ENCODE peak calls at places on chromosomes 2 and 18, in four cellular contexts. G, C, J and Q are unnamed samples.

GRCh38 chr18:75269140-75269676 is 58.6 kb downstream of the TSHZ1 start:
- DNase-seq in C (no peak), G (no peak), J (no peak), Q (no peak)

GRCh38 chr2:239262484-239263230 is 138.2 kb downstream of the HDAC4 start:
- DNase-seq in J (no peak), C (no peak), G (no peak), Q (no peak)

GRCh38 chr2:220779918-220780317 is 792.2 kb downstream of the EPHA4 start:
- DNase-seq in C (no peak), J (peak), G (no peak), Q (peak)

GRCh38 chr2:161417428-161418274 is 1.6 kb downstream of the TBR1 start:
- DNase-seq in J (no peak), G (no peak), C (no peak), Q (no peak)

GRCh38 chr2:199108056-199108455 is 349.7 kb downstream of the SATB2 start:
- DNase-seq in J (no peak), C (no peak), G (no peak), Q (no peak)

GRCh38 chr2:70070557-70071268 is 16.6 kb upstream of the PCBP1 start:
- DNase-seq in C (peak), G (peak), J (peak), Q (peak)

GRCh38 chr2:56185101-56185581 is 1.4 kb downstream of the CCDC85A start:
- DNase-seq in C (no peak), J (no peak), G (peak), Q (no peak)

GRCh38 chr2:197641666-197642065 is 33.7 kb downstream of the RFTN2 start:
- DNase-seq in G (no peak), J (no peak), C (no peak), Q (no peak)

GRCh38 chr2:235719146-235719942 is 225.5 kb downstream of the AGAP1 start:
- DNase-seq in C (no peak), G (no peak), J (no peak), Q (no peak)

GRCh38 chr2:57720728-57721627 is 325.6 kb upstream of the VRK2 start:
- DNase-seq in G (peak), C (peak), J (peak), Q (peak)

GRCh38 chr2:150041721-150042450 is 445.6 kb downstream of the RND3 start:
- DNase-seq in J (peak), G (no peak), C (no peak), Q (no peak)

GRCh38 chr2:127376265-127376664 is 11.5 kb downstream of the MAP3K2 start:
- DNase-seq in J (no peak), C (no peak), G (no peak), Q (no peak)

GRCh38 chr2:28052691-28053090 is 162.2 kb downstream of the BABAM2 start:
- DNase-seq in J (peak), C (no peak), G (no peak), Q (no peak)

GRCh38 chr2:232405943-232406510 is 617 bp upstream of the ALPG start:
- DNase-seq in C (no peak), J (no peak), G (no peak), Q (no peak)

GRCh38 chr2:17543848-17544645 is 3.6 kb downstream of the VSNL1 start:
- DNase-seq in G (no peak), J (peak), C (no peak), Q (no peak)

GRCh38 chr2:240565267-240566202 is 2.7 kb upstream of the RNPEPL1 start:
- DNase-seq in G (peak), C (peak), J (no peak), Q (no peak)

GRCh38 chr2:241112592-241112991 is 10.5 kb upstream of the MTERF4 start:
- DNase-seq in G (no peak), C (no peak), J (no peak), Q (no peak)

GRCh38 chr2:179332903-179333302 is 68.3 kb upstream of the SESTD1 start:
- DNase-seq in J (peak), C (no peak), G (no peak), Q (no peak)

GRCh38 chr2:236177967-236178909 is 10.1 kb upstream of the GBX2 start:
- DNase-seq in J (peak), G (peak), C (peak), Q (no peak)